ENCODE peak calls at places on chromosomes 12 and 14, in seven cellular contexts. One of them, this sample, is unnamed.

GRCh38 chr12:14716848-14717444 is 20.5 kb upstream of the GUCY2C start:
- DNase-seq in IMR-90: peak; percentile 37
- DNase-seq in neural progenitor cell: peak; percentile 61
- DNase-seq in HepG2: peak; percentile 52
- DNase-seq in ovary: no peak
- DNase-seq in upper lobe of right lung: no peak
- DNase-seq in endothelial cell of umbilical vein: peak; percentile 52
- DNase-seq in this sample: no peak

GRCh38 chr14:56268039-56268438 is 149.8 kb downstream of the PELI2 start:
- DNase-seq in ovary: no peak
- DNase-seq in neural progenitor cell: no peak
- DNase-seq in IMR-90: peak; percentile 84
- DNase-seq in endothelial cell of umbilical vein: no peak
- DNase-seq in HepG2: no peak
- DNase-seq in upper lobe of right lung: no peak
- DNase-seq in this sample: no peak

GRCh38 chr12:31715283-31715825 is 13.5 kb downstream of the AMN1 start:
- DNase-seq in neural progenitor cell: no peak
- DNase-seq in ovary: no peak
- DNase-seq in IMR-90: peak; percentile 33
- DNase-seq in endothelial cell of umbilical vein: peak; percentile 89
- DNase-seq in upper lobe of right lung: no peak
- DNase-seq in HepG2: peak; percentile 76
- DNase-seq in this sample: no peak

GRCh38 chr14:65910108-65910507 is 497.6 kb downstream of the FUT8 start:
- DNase-seq in HepG2: no peak
- DNase-seq in IMR-90: peak; percentile 28
- DNase-seq in endothelial cell of umbilical vein: no peak
- DNase-seq in upper lobe of right lung: no peak
- DNase-seq in neural progenitor cell: no peak
- DNase-seq in ovary: no peak
- DNase-seq in this sample: no peak

GRCh38 chr14:71586131-71586893 is 345.9 kb upstream of the RGS6 start:
- DNase-seq in IMR-90: peak; percentile 59
- DNase-seq in endothelial cell of umbilical vein: no peak
- DNase-seq in HepG2: no peak
- DNase-seq in neural progenitor cell: peak; percentile 62
- DNase-seq in upper lobe of right lung: no peak
- DNase-seq in ovary: peak; percentile 51
- DNase-seq in this sample: no peak

GRCh38 chr12:20863056-20863455 is 52.6 kb downstream of the SLCO1B3 start:
- DNase-seq in endothelial cell of umbilical vein: no peak
- DNase-seq in HepG2: no peak
- DNase-seq in upper lobe of right lung: no peak
- DNase-seq in IMR-90: no peak
- DNase-seq in neural progenitor cell: peak; percentile 2
- DNase-seq in ovary: no peak
- DNase-seq in this sample: no peak

GRCh38 chr12:49588761-49589516 is 16.5 kb downstream of the FAM186B start:
- DNase-seq in neural progenitor cell: no peak
- DNase-seq in IMR-90: no peak
- DNase-seq in upper lobe of right lung: no peak
- DNase-seq in ovary: no peak
- DNase-seq in endothelial cell of umbilical vein: no peak
- DNase-seq in HepG2: no peak
- DNase-seq in this sample: no peak

GRCh38 chr12:116201359-116201758 is 76.1 kb downstream of the MED13L start:
- DNase-seq in IMR-90: no peak
- DNase-seq in upper lobe of right lung: no peak
- DNase-seq in endothelial cell of umbilical vein: no peak
- DNase-seq in neural progenitor cell: no peak
- DNase-seq in ovary: no peak
- DNase-seq in HepG2: no peak
- DNase-seq in this sample: no peak

GRCh38 chr12:3285570-3285969 is 205.4 kb upstream of the PRMT8 start:
- DNase-seq in ovary: no peak
- DNase-seq in HepG2: no peak
- DNase-seq in IMR-90: no peak
- DNase-seq in endothelial cell of umbilical vein: no peak
- DNase-seq in upper lobe of right lung: no peak
- DNase-seq in neural progenitor cell: no peak
- DNase-seq in this sample: no peak

GRCh38 chr14:105014032-105014431 is 6.9 kb downstream of the CDCA4 start:
- DNase-seq in IMR-90: no peak
- DNase-seq in neural progenitor cell: no peak
- DNase-seq in ovary: no peak
- DNase-seq in HepG2: no peak
- DNase-seq in endothelial cell of umbilical vein: no peak
- DNase-seq in upper lobe of right lung: no peak
- DNase-seq in this sample: no peak

GRCh38 chr14:103698380-103699260 is 16.6 kb downstream of the XRCC3 start:
- DNase-seq in upper lobe of right lung: peak; percentile 79
- DNase-seq in ovary: no peak
- DNase-seq in endothelial cell of umbilical vein: no peak
- DNase-seq in HepG2: no peak
- DNase-seq in IMR-90: no peak
- DNase-seq in neural progenitor cell: no peak
- DNase-seq in this sample: no peak

GRCh38 chr12:3607039-3607719 is 116.2 kb downstream of the PRMT8 start:
- DNase-seq in IMR-90: no peak
- DNase-seq in HepG2: no peak
- DNase-seq in ovary: no peak
- DNase-seq in endothelial cell of umbilical vein: no peak
- DNase-seq in neural progenitor cell: peak; percentile 20
- DNase-seq in upper lobe of right lung: peak; percentile 32
- DNase-seq in this sample: no peak

GRCh38 chr12:110104188-110104969 is 19.8 kb upstream of the IFT81 start:
- DNase-seq in endothelial cell of umbilical vein: no peak
- DNase-seq in ovary: no peak
- DNase-seq in HepG2: peak; percentile 69
- DNase-seq in upper lobe of right lung: no peak
- DNase-seq in neural progenitor cell: no peak
- DNase-seq in IMR-90: peak; percentile 35
- DNase-seq in this sample: peak; percentile 61

GRCh38 chr12:40697566-40698257 is 5.5 kb downstream of the CNTN1 start:
- DNase-seq in HepG2: no peak
- DNase-seq in ovary: no peak
- DNase-seq in neural progenitor cell: no peak
- DNase-seq in IMR-90: no peak
- DNase-seq in upper lobe of right lung: no peak
- DNase-seq in endothelial cell of umbilical vein: no peak
- DNase-seq in this sample: no peak

GRCh38 chr12:100767371-100767770 is 27.2 kb upstream of the ANO4 start:
- DNase-seq in upper lobe of right lung: no peak
- DNase-seq in ovary: no peak
- DNase-seq in HepG2: no peak
- DNase-seq in neural progenitor cell: no peak
- DNase-seq in IMR-90: no peak
- DNase-seq in endothelial cell of umbilical vein: no peak
- DNase-seq in this sample: no peak

GRCh38 chr12:93015970-93016751 is 87.1 kb upstream of the EEA1 start:
- DNase-seq in HepG2: peak; percentile 97
- DNase-seq in neural progenitor cell: peak; percentile 11
- DNase-seq in IMR-90: peak; percentile 10
- DNase-seq in endothelial cell of umbilical vein: peak; percentile 95
- DNase-seq in upper lobe of right lung: no peak
- DNase-seq in ovary: no peak
- DNase-seq in this sample: no peak

GRCh38 chr14:74905595-74906142 is 17.4 kb downstream of the RPS6KL1 start:
- DNase-seq in upper lobe of right lung: peak; percentile 84
- DNase-seq in ovary: peak; percentile 81
- DNase-seq in neural progenitor cell: peak; percentile 81
- DNase-seq in endothelial cell of umbilical vein: peak; percentile 52
- DNase-seq in HepG2: peak; percentile 36
- DNase-seq in IMR-90: peak; percentile 34
- DNase-seq in this sample: no peak

GRCh38 chr14:65972891-65973290 is 513.3 kb upstream of the CCDC196 start:
- DNase-seq in endothelial cell of umbilical vein: no peak
- DNase-seq in neural progenitor cell: no peak
- DNase-seq in HepG2: no peak
- DNase-seq in IMR-90: peak; percentile 44
- DNase-seq in ovary: no peak
- DNase-seq in upper lobe of right lung: no peak
- DNase-seq in this sample: no peak

GRCh38 chr12:10243803-10244520 is 31.3 kb downstream of the GABARAPL1 start:
- DNase-seq in upper lobe of right lung: no peak
- DNase-seq in endothelial cell of umbilical vein: no peak
- DNase-seq in ovary: no peak
- DNase-seq in IMR-90: no peak
- DNase-seq in neural progenitor cell: no peak
- DNase-seq in HepG2: no peak
- DNase-seq in this sample: no peak

GRCh38 chr14:79552778-79553177 is 658.5 kb downstream of the DIO2 start:
- DNase-seq in upper lobe of right lung: no peak
- DNase-seq in ovary: no peak
- DNase-seq in neural progenitor cell: peak; percentile 55
- DNase-seq in HepG2: no peak
- DNase-seq in IMR-90: no peak
- DNase-seq in endothelial cell of umbilical vein: no peak
- DNase-seq in this sample: no peak

GRCh38 chr12:122730215-122731014 is at the start of gene HCAR1:
- DNase-seq in neural progenitor cell: peak; percentile 10
- DNase-seq in HepG2: peak; percentile 40
- DNase-seq in ovary: peak; percentile 27
- DNase-seq in upper lobe of right lung: no peak
- DNase-seq in endothelial cell of umbilical vein: no peak
- DNase-seq in IMR-90: no peak
- DNase-seq in this sample: no peak

GRCh38 chr14:101459392-101459900 is 101.8 kb upstream of the DIO3 start:
- DNase-seq in endothelial cell of umbilical vein: no peak
- DNase-seq in HepG2: no peak
- DNase-seq in neural progenitor cell: peak; percentile 63
- DNase-seq in ovary: no peak
- DNase-seq in IMR-90: no peak
- DNase-seq in upper lobe of right lung: no peak
- DNase-seq in this sample: no peak

GRCh38 chr12:24127919-24128721 is 178.7 kb upstream of the SOX5 start:
- DNase-seq in neural progenitor cell: no peak
- DNase-seq in HepG2: no peak
- DNase-seq in IMR-90: no peak
- DNase-seq in ovary: no peak
- DNase-seq in upper lobe of right lung: no peak
- DNase-seq in endothelial cell of umbilical vein: no peak
- DNase-seq in this sample: no peak

GRCh38 chr12:133225527-133225926 is 10.2 kb downstream of the ANHX start:
- DNase-seq in ovary: no peak
- DNase-seq in endothelial cell of umbilical vein: no peak
- DNase-seq in neural progenitor cell: no peak
- DNase-seq in HepG2: no peak
- DNase-seq in upper lobe of right lung: no peak
- DNase-seq in IMR-90: no peak
- DNase-seq in this sample: no peak

GRCh38 chr12:11685716-11686115 is 36.2 kb downstream of the ETV6 start:
- DNase-seq in neural progenitor cell: no peak
- DNase-seq in IMR-90: peak; percentile 66
- DNase-seq in HepG2: no peak
- DNase-seq in endothelial cell of umbilical vein: no peak
- DNase-seq in ovary: no peak
- DNase-seq in upper lobe of right lung: no peak
- DNase-seq in this sample: no peak

GRCh38 chr14:55373784-55374725 is 37.6 kb downstream of the ATG14 start:
- DNase-seq in HepG2: no peak
- DNase-seq in upper lobe of right lung: no peak
- DNase-seq in IMR-90: peak; percentile 77
- DNase-seq in neural progenitor cell: no peak
- DNase-seq in endothelial cell of umbilical vein: peak; percentile 39
- DNase-seq in ovary: no peak
- DNase-seq in this sample: no peak

GRCh38 chr14:62934439-62934838 is 110.8 kb downstream of the KCNH5 start:
- DNase-seq in upper lobe of right lung: no peak
- DNase-seq in ovary: no peak
- DNase-seq in endothelial cell of umbilical vein: no peak
- DNase-seq in IMR-90: no peak
- DNase-seq in neural progenitor cell: peak; percentile 61
- DNase-seq in HepG2: no peak
- DNase-seq in this sample: no peak

GRCh38 chr12:27554421-27555186 is 30.6 kb downstream of the PPFIBP1 start:
- DNase-seq in upper lobe of right lung: no peak
- DNase-seq in IMR-90: no peak
- DNase-seq in endothelial cell of umbilical vein: peak; percentile 78
- DNase-seq in ovary: peak; percentile 76
- DNase-seq in neural progenitor cell: no peak
- DNase-seq in HepG2: no peak
- DNase-seq in this sample: no peak

GRCh38 chr12:65656904-65657351 is 167.4 kb upstream of the HMGA2 start:
- DNase-seq in upper lobe of right lung: no peak
- DNase-seq in ovary: no peak
- DNase-seq in endothelial cell of umbilical vein: peak; percentile 89
- DNase-seq in neural progenitor cell: no peak
- DNase-seq in HepG2: no peak
- DNase-seq in IMR-90: peak; percentile 99
- DNase-seq in this sample: no peak

GRCh38 chr12:81461163-81461562 is 298.0 kb downstream of the PPFIA2 start:
- DNase-seq in ovary: no peak
- DNase-seq in upper lobe of right lung: no peak
- DNase-seq in IMR-90: no peak
- DNase-seq in HepG2: no peak
- DNase-seq in neural progenitor cell: no peak
- DNase-seq in endothelial cell of umbilical vein: no peak
- DNase-seq in this sample: no peak
- TF ChIP-seq CTCF in ovary: no peak
- TF ChIP-seq CTCF in upper lobe of right lung: no peak
- TF ChIP-seq CTCF in IMR-90: no peak
- TF ChIP-seq CTCF in HepG2: no peak
- TF ChIP-seq CTCF in neural progenitor cell: peak; percentile 55
- TF ChIP-seq CTCF in endothelial cell of umbilical vein: no peak
- TF ChIP-seq CTCF in this sample: no peak

GRCh38 chr14:69666112-69666511 is 54.7 kb downstream of the SUSD6 start:
- DNase-seq in IMR-90: no peak
- DNase-seq in endothelial cell of umbilical vein: peak; percentile 32
- DNase-seq in HepG2: no peak
- DNase-seq in upper lobe of right lung: no peak
- DNase-seq in neural progenitor cell: no peak
- DNase-seq in ovary: no peak
- DNase-seq in this sample: no peak
- H3K27ac ChIP-seq in IMR-90: peak overlapping the region; percentile 38
- H3K27ac ChIP-seq in endothelial cell of umbilical vein: no peak overlapping the region
- H3K27ac ChIP-seq in HepG2: no peak overlapping the region
- H3K27ac ChIP-seq in upper lobe of right lung: peak overlapping the region; percentile 20
- H3K27ac ChIP-seq in neural progenitor cell: no peak overlapping the region
- H3K27ac ChIP-seq in ovary: peak overlapping the region; percentile 36
- H3K27ac ChIP-seq in this sample: peak overlapping the region; percentile 79

DNA sequence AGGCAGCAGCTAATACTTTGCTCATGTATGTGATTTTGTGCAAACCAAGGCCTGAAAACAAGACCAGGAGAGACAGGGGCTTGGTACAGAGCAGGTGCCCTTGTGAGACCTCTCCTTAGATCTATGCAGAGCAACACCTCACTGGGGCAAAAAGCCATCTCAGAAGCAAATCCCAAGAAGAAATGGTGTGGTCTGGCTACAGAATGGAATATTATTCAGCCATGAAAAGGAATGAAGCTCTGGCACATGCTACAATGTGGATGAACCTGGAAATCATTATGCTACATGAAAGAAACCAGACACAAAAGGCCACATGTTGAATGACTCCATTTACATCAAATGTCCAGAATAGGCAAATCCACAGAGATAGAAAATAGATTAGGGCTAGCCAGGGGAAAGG is 61.6 kb downstream of the KDM2B start:
- DNase-seq in endothelial cell of umbilical vein: no peak
- DNase-seq in neural progenitor cell: no peak
- DNase-seq in upper lobe of right lung: no peak
- DNase-seq in ovary: no peak
- DNase-seq in IMR-90: no peak
- DNase-seq in HepG2: no peak
- DNase-seq in this sample: no peak
- H3K36me3 ChIP-seq in endothelial cell of umbilical vein: no peaks in the 10 kb centered on the region
- H3K36me3 ChIP-seq in neural progenitor cell: peaks cover 10% of the 10 kb centered on the region
- H3K36me3 ChIP-seq in upper lobe of right lung: peaks cover 13% of the 10 kb centered on the region
- H3K36me3 ChIP-seq in ovary: no peaks in the 10 kb centered on the region
- H3K36me3 ChIP-seq in IMR-90: peaks cover 22% of the 10 kb centered on the region
- H3K36me3 ChIP-seq in HepG2: peaks cover 5% of the 10 kb centered on the region
- H3K36me3 ChIP-seq in this sample: peaks cover 11% of the 10 kb centered on the region

GRCh38 chr14:29548948-29549370 is 378.7 kb downstream of the PRKD1 start:
- DNase-seq in ovary: no peak
- DNase-seq in HepG2: peak; percentile 70
- DNase-seq in neural progenitor cell: peak; percentile 69
- DNase-seq in IMR-90: peak; percentile 77
- DNase-seq in endothelial cell of umbilical vein: peak; percentile 69
- DNase-seq in upper lobe of right lung: no peak
- DNase-seq in this sample: no peak
- TF ChIP-seq CTCF in ovary: peak; percentile 11
- TF ChIP-seq CTCF in HepG2: peak; percentile 75
- TF ChIP-seq CTCF in neural progenitor cell: peak; percentile 74
- TF ChIP-seq CTCF in IMR-90: peak; percentile 67
- TF ChIP-seq CTCF in endothelial cell of umbilical vein: peak; percentile 41
- TF ChIP-seq CTCF in upper lobe of right lung: peak; percentile 60
- TF ChIP-seq CTCF in this sample: peak; percentile 55